ENCODE peak calls at places on chromosomes 6 and 20, in four cellular contexts. One of them, this sample, is unnamed.

GRCh38 chr20:2093200-2093781 is 8.3 kb upstream of the STK35 start:
- DNase-seq in T follicular helper cell: peak; percentile 5
- DNase-seq in NCI-H345: peak; percentile 59
- DNase-seq in ecto neural progenitor cell: no peak
- DNase-seq in this sample: no peak

GRCh38 chr6:15907914-15908518 is 220.9 kb upstream of the MYLIP start:
- DNase-seq in T follicular helper cell: no peak
- DNase-seq in NCI-H345: peak; percentile 81
- DNase-seq in ecto neural progenitor cell: no peak
- DNase-seq in this sample: no peak

GRCh38 chr20:7736336-7736735 is 203.9 kb downstream of the HAO1 start:
- DNase-seq in T follicular helper cell: no peak
- DNase-seq in NCI-H345: no peak
- DNase-seq in ecto neural progenitor cell: no peak
- DNase-seq in this sample: no peak

GRCh38 chr20:43681991-43682410 is 15.1 kb downstream of the MYBL2 start:
- DNase-seq in T follicular helper cell: no peak
- DNase-seq in NCI-H345: peak; percentile 88
- DNase-seq in ecto neural progenitor cell: no peak
- DNase-seq in this sample: no peak

GRCh38 chr20:1711826-1712601 is 54.4 kb upstream of the SIRPG start:
- DNase-seq in T follicular helper cell: no peak
- DNase-seq in NCI-H345: no peak
- DNase-seq in ecto neural progenitor cell: no peak
- DNase-seq in this sample: no peak

GRCh38 chr20:32457476-32457986 is 99.4 kb downstream of the ASXL1 start:
- DNase-seq in T follicular helper cell: no peak
- DNase-seq in NCI-H345: no peak
- DNase-seq in ecto neural progenitor cell: peak; percentile 96
- DNase-seq in this sample: no peak

GRCh38 chr20:51171141-51171540 is 148.2 kb upstream of the KCNG1 start:
- DNase-seq in T follicular helper cell: no peak
- DNase-seq in NCI-H345: no peak
- DNase-seq in ecto neural progenitor cell: no peak
- DNase-seq in this sample: no peak

GRCh38 chr6:113596477-113596876 is 260.7 kb upstream of the MARCKS start:
- DNase-seq in T follicular helper cell: no peak
- DNase-seq in NCI-H345: no peak
- DNase-seq in ecto neural progenitor cell: no peak
- DNase-seq in this sample: no peak

GRCh38 chr20:59526242-59527225 is 77.8 kb upstream of the PHACTR3 start:
- DNase-seq in T follicular helper cell: no peak
- DNase-seq in NCI-H345: no peak
- DNase-seq in ecto neural progenitor cell: no peak
- DNase-seq in this sample: no peak

GRCh38 chr6:109834595-109835437 is 143.3 kb upstream of the GPR6 start:
- DNase-seq in T follicular helper cell: no peak
- DNase-seq in NCI-H345: peak; percentile 85
- DNase-seq in ecto neural progenitor cell: no peak
- DNase-seq in this sample: no peak

GRCh38 chr6:45115696-45116095 is 212.4 kb upstream of the RUNX2 start:
- DNase-seq in T follicular helper cell: no peak
- DNase-seq in NCI-H345: no peak
- DNase-seq in ecto neural progenitor cell: no peak
- DNase-seq in this sample: no peak

GRCh38 chr6:43926644-43927524 is 156.9 kb downstream of the VEGFA start:
- DNase-seq in T follicular helper cell: no peak
- DNase-seq in NCI-H345: peak; percentile 28
- DNase-seq in ecto neural progenitor cell: no peak
- DNase-seq in this sample: no peak

GRCh38 chr6:106729848-106730247 is 100.5 kb downstream of the QRSL1 start:
- DNase-seq in T follicular helper cell: no peak
- DNase-seq in NCI-H345: no peak
- DNase-seq in ecto neural progenitor cell: no peak
- DNase-seq in this sample: no peak

GRCh38 chr20:57118107-57118769 is 148.2 kb downstream of the BMP7 start:
- DNase-seq in T follicular helper cell: no peak
- DNase-seq in NCI-H345: no peak
- DNase-seq in ecto neural progenitor cell: no peak
- DNase-seq in this sample: no peak

GRCh38 chr20:51083447-51083846 is 60.5 kb upstream of the KCNG1 start:
- DNase-seq in T follicular helper cell: no peak
- DNase-seq in NCI-H345: no peak
- DNase-seq in ecto neural progenitor cell: no peak
- DNase-seq in this sample: no peak

GRCh38 chr6:166629628-166630027 is 2.6 kb upstream of the RPS6KA2 start:
- DNase-seq in T follicular helper cell: no peak
- DNase-seq in NCI-H345: no peak
- DNase-seq in ecto neural progenitor cell: no peak
- DNase-seq in this sample: no peak

GRCh38 chr20:6769953-6770831 is 2.7 kb downstream of the BMP2 start:
- DNase-seq in T follicular helper cell: no peak
- DNase-seq in NCI-H345: no peak
- DNase-seq in ecto neural progenitor cell: peak; percentile 66
- DNase-seq in this sample: no peak

GRCh38 chr6:158759966-158760617 is 59.1 kb downstream of the EZR start:
- DNase-seq in T follicular helper cell: no peak
- DNase-seq in NCI-H345: no peak
- DNase-seq in ecto neural progenitor cell: no peak
- DNase-seq in this sample: no peak

This sample was measured in CD4-positive, alpha-beta memory T cell.